ENCODE peak calls at places on chromosomes 1 and 21, in ten cellular contexts. One of them, this sample, is unnamed.

GRCh38 chr1:225921734-225922709 is 2.0 kb downstream of the PYCR2 start:
- DNase-seq in ELR: no peak
- DNase-seq in NCI-H1092: no peak
- DNase-seq in foreskin fibroblast: no peak
- DNase-seq in LHCN-M2: no peak
- DNase-seq in hypothalamus: no peak
- DNase-seq in AG09319: no peak
- DNase-seq in CMK: no peak
- DNase-seq in anterior cingulate cortex: no peak
- DNase-seq in stimulated activated CD4-positive, alpha-beta T cell treated with anti-CD3 and anti-CD28 coated beads, TNF-alpha, amount 100 ng/mL, for 1 hour: no peak
- DNase-seq in this sample: no peak

GRCh38 chr1:47508900-47509488 is 71.2 kb downstream of the FOXD2 start:
- DNase-seq in anterior cingulate cortex: no peak
- DNase-seq in stimulated activated CD4-positive, alpha-beta T cell treated with anti-CD3 and anti-CD28 coated beads, TNF-alpha, amount 100 ng/mL, for 1 hour: no peak
- DNase-seq in CMK: no peak
- DNase-seq in foreskin fibroblast: peak; percentile 59
- DNase-seq in hypothalamus: no peak
- DNase-seq in AG09319: no peak
- DNase-seq in ELR: no peak
- DNase-seq in LHCN-M2: no peak
- DNase-seq in NCI-H1092: no peak
- DNase-seq in this sample: no peak

GRCh38 chr1:212782422-212783154 is 9.0 kb downstream of the NSL1 start:
- DNase-seq in AG09319: no peak
- DNase-seq in stimulated activated CD4-positive, alpha-beta T cell treated with anti-CD3 and anti-CD28 coated beads, TNF-alpha, amount 100 ng/mL, for 1 hour: no peak
- DNase-seq in hypothalamus: no peak
- DNase-seq in ELR: peak; percentile 62
- DNase-seq in anterior cingulate cortex: no peak
- DNase-seq in CMK: no peak
- DNase-seq in LHCN-M2: peak; percentile 45
- DNase-seq in foreskin fibroblast: peak; percentile 75
- DNase-seq in NCI-H1092: no peak
- DNase-seq in this sample: no peak

GRCh38 chr1:66371233-66372005 is 162.5 kb upstream of the SGIP1 start:
- DNase-seq in NCI-H1092: no peak
- DNase-seq in LHCN-M2: peak; percentile 40
- DNase-seq in foreskin fibroblast: peak; percentile 83
- DNase-seq in ELR: peak; percentile 89
- DNase-seq in hypothalamus: no peak
- DNase-seq in AG09319: no peak
- DNase-seq in CMK: no peak
- DNase-seq in anterior cingulate cortex: no peak
- DNase-seq in stimulated activated CD4-positive, alpha-beta T cell treated with anti-CD3 and anti-CD28 coated beads, TNF-alpha, amount 100 ng/mL, for 1 hour: no peak
- DNase-seq in this sample: no peak

GRCh38 chr21:15063821-15064575 is 802 bp downstream of the NRIP1 start:
- DNase-seq in AG09319: no peak
- DNase-seq in stimulated activated CD4-positive, alpha-beta T cell treated with anti-CD3 and anti-CD28 coated beads, TNF-alpha, amount 100 ng/mL, for 1 hour: no peak
- DNase-seq in CMK: no peak
- DNase-seq in ELR: peak; percentile 49
- DNase-seq in NCI-H1092: no peak
- DNase-seq in foreskin fibroblast: peak; percentile 79
- DNase-seq in hypothalamus: peak; percentile 36
- DNase-seq in LHCN-M2: peak; percentile 50
- DNase-seq in anterior cingulate cortex: no peak
- DNase-seq in this sample: no peak

GRCh38 chr1:247409869-247410544 is 6.0 kb upstream of the NLRP3 start:
- DNase-seq in LHCN-M2: no peak
- DNase-seq in ELR: peak; percentile 6
- DNase-seq in CMK: no peak
- DNase-seq in NCI-H1092: no peak
- DNase-seq in foreskin fibroblast: no peak
- DNase-seq in hypothalamus: no peak
- DNase-seq in AG09319: no peak
- DNase-seq in stimulated activated CD4-positive, alpha-beta T cell treated with anti-CD3 and anti-CD28 coated beads, TNF-alpha, amount 100 ng/mL, for 1 hour: no peak
- DNase-seq in anterior cingulate cortex: no peak
- DNase-seq in this sample: no peak

GRCh38 chr21:25298512-25299491 is 308.5 kb downstream of the MRPL39 start:
- DNase-seq in NCI-H1092: no peak
- DNase-seq in CMK: no peak
- DNase-seq in hypothalamus: no peak
- DNase-seq in stimulated activated CD4-positive, alpha-beta T cell treated with anti-CD3 and anti-CD28 coated beads, TNF-alpha, amount 100 ng/mL, for 1 hour: no peak
- DNase-seq in ELR: no peak
- DNase-seq in anterior cingulate cortex: no peak
- DNase-seq in foreskin fibroblast: no peak
- DNase-seq in LHCN-M2: peak; percentile 60
- DNase-seq in AG09319: no peak
- DNase-seq in this sample: no peak

GRCh38 chr1:21764615-21765423 is 18.1 kb downstream of the USP48 start:
- DNase-seq in ELR: peak; percentile 92
- DNase-seq in CMK: no peak
- DNase-seq in anterior cingulate cortex: no peak
- DNase-seq in AG09319: peak; percentile 85
- DNase-seq in hypothalamus: no peak
- DNase-seq in LHCN-M2: peak; percentile 94
- DNase-seq in stimulated activated CD4-positive, alpha-beta T cell treated with anti-CD3 and anti-CD28 coated beads, TNF-alpha, amount 100 ng/mL, for 1 hour: no peak
- DNase-seq in NCI-H1092: no peak
- DNase-seq in foreskin fibroblast: peak; percentile 91
- DNase-seq in this sample: no peak

GRCh38 chr21:37281993-37282392 is 14.9 kb upstream of the VPS26C start:
- DNase-seq in anterior cingulate cortex: no peak
- DNase-seq in CMK: peak; percentile 31
- DNase-seq in LHCN-M2: no peak
- DNase-seq in AG09319: no peak
- DNase-seq in foreskin fibroblast: no peak
- DNase-seq in NCI-H1092: no peak
- DNase-seq in ELR: no peak
- DNase-seq in stimulated activated CD4-positive, alpha-beta T cell treated with anti-CD3 and anti-CD28 coated beads, TNF-alpha, amount 100 ng/mL, for 1 hour: no peak
- DNase-seq in hypothalamus: no peak
- DNase-seq in this sample: no peak

GRCh38 chr1:117512728-117513321 is 93.0 kb upstream of the TENT5C start:
- DNase-seq in NCI-H1092: no peak
- DNase-seq in CMK: no peak
- DNase-seq in LHCN-M2: peak; percentile 19
- DNase-seq in ELR: peak; percentile 48
- DNase-seq in foreskin fibroblast: peak; percentile 42
- DNase-seq in stimulated activated CD4-positive, alpha-beta T cell treated with anti-CD3 and anti-CD28 coated beads, TNF-alpha, amount 100 ng/mL, for 1 hour: no peak
- DNase-seq in hypothalamus: no peak
- DNase-seq in anterior cingulate cortex: no peak
- DNase-seq in AG09319: no peak
- DNase-seq in this sample: no peak

GRCh38 chr21:41361786-41362604 is at the start of gene MX2:
- DNase-seq in hypothalamus: no peak
- DNase-seq in CMK: peak; percentile 56
- DNase-seq in ELR: peak; percentile 76
- DNase-seq in NCI-H1092: no peak
- DNase-seq in anterior cingulate cortex: no peak
- DNase-seq in LHCN-M2: peak; percentile 54
- DNase-seq in foreskin fibroblast: peak; percentile 72
- DNase-seq in stimulated activated CD4-positive, alpha-beta T cell treated with anti-CD3 and anti-CD28 coated beads, TNF-alpha, amount 100 ng/mL, for 1 hour: peak; percentile 59
- DNase-seq in AG09319: peak; percentile 62
- DNase-seq in this sample: no peak

GRCh38 chr1:165828581-165829329 is 1.3 kb downstream of the UCK2 start:
- DNase-seq in foreskin fibroblast: peak; percentile 91
- DNase-seq in anterior cingulate cortex: peak; percentile 8
- DNase-seq in LHCN-M2: peak; percentile 85
- DNase-seq in ELR: peak; percentile 92
- DNase-seq in CMK: peak; percentile 63
- DNase-seq in stimulated activated CD4-positive, alpha-beta T cell treated with anti-CD3 and anti-CD28 coated beads, TNF-alpha, amount 100 ng/mL, for 1 hour: no peak
- DNase-seq in AG09319: peak; percentile 60
- DNase-seq in NCI-H1092: peak; percentile 85
- DNase-seq in hypothalamus: peak; percentile 13
- DNase-seq in this sample: no peak

GRCh38 chr1:224761245-224761644 is 145.1 kb downstream of the CNIH3 start:
- DNase-seq in hypothalamus: no peak
- DNase-seq in CMK: no peak
- DNase-seq in foreskin fibroblast: no peak
- DNase-seq in AG09319: no peak
- DNase-seq in LHCN-M2: no peak
- DNase-seq in stimulated activated CD4-positive, alpha-beta T cell treated with anti-CD3 and anti-CD28 coated beads, TNF-alpha, amount 100 ng/mL, for 1 hour: no peak
- DNase-seq in NCI-H1092: no peak
- DNase-seq in ELR: no peak
- DNase-seq in anterior cingulate cortex: no peak
- DNase-seq in this sample: no peak

GRCh38 chr1:215405211-215405610 is 161.9 kb upstream of the KCTD3 start:
- DNase-seq in foreskin fibroblast: no peak
- DNase-seq in LHCN-M2: peak; percentile 67
- DNase-seq in AG09319: no peak
- DNase-seq in stimulated activated CD4-positive, alpha-beta T cell treated with anti-CD3 and anti-CD28 coated beads, TNF-alpha, amount 100 ng/mL, for 1 hour: no peak
- DNase-seq in hypothalamus: no peak
- DNase-seq in NCI-H1092: no peak
- DNase-seq in CMK: no peak
- DNase-seq in ELR: peak; percentile 71
- DNase-seq in anterior cingulate cortex: no peak
- DNase-seq in this sample: no peak

GRCh38 chr21:45015469-45015860 is 58.9 kb upstream of the ADARB1 start:
- DNase-seq in ELR: no peak
- DNase-seq in AG09319: no peak
- DNase-seq in LHCN-M2: no peak
- DNase-seq in foreskin fibroblast: no peak
- DNase-seq in CMK: no peak
- DNase-seq in NCI-H1092: no peak
- DNase-seq in stimulated activated CD4-positive, alpha-beta T cell treated with anti-CD3 and anti-CD28 coated beads, TNF-alpha, amount 100 ng/mL, for 1 hour: no peak
- DNase-seq in hypothalamus: no peak
- DNase-seq in anterior cingulate cortex: no peak
- DNase-seq in this sample: no peak

GRCh38 chr1:111192643-111193519 is 7.6 kb downstream of the DENND2D start:
- DNase-seq in ELR: peak; percentile 18
- DNase-seq in stimulated activated CD4-positive, alpha-beta T cell treated with anti-CD3 and anti-CD28 coated beads, TNF-alpha, amount 100 ng/mL, for 1 hour: no peak
- DNase-seq in AG09319: no peak
- DNase-seq in hypothalamus: no peak
- DNase-seq in NCI-H1092: no peak
- DNase-seq in foreskin fibroblast: peak; percentile 42
- DNase-seq in anterior cingulate cortex: no peak
- DNase-seq in LHCN-M2: no peak
- DNase-seq in CMK: no peak
- DNase-seq in this sample: no peak

GRCh38 chr21:38229260-38229877 is 27.4 kb upstream of the KCNJ15 start:
- DNase-seq in foreskin fibroblast: no peak
- DNase-seq in LHCN-M2: peak; percentile 47
- DNase-seq in stimulated activated CD4-positive, alpha-beta T cell treated with anti-CD3 and anti-CD28 coated beads, TNF-alpha, amount 100 ng/mL, for 1 hour: no peak
- DNase-seq in AG09319: no peak
- DNase-seq in NCI-H1092: no peak
- DNase-seq in hypothalamus: no peak
- DNase-seq in ELR: peak; percentile 13
- DNase-seq in CMK: no peak
- DNase-seq in anterior cingulate cortex: no peak
- DNase-seq in this sample: no peak

GRCh38 chr1:2319291-2319690 is 72.1 kb downstream of the MORN1 start:
- DNase-seq in AG09319: no peak
- DNase-seq in stimulated activated CD4-positive, alpha-beta T cell treated with anti-CD3 and anti-CD28 coated beads, TNF-alpha, amount 100 ng/mL, for 1 hour: no peak
- DNase-seq in hypothalamus: no peak
- DNase-seq in LHCN-M2: no peak
- DNase-seq in foreskin fibroblast: no peak
- DNase-seq in anterior cingulate cortex: no peak
- DNase-seq in CMK: no peak
- DNase-seq in ELR: no peak
- DNase-seq in NCI-H1092: no peak
- DNase-seq in this sample: no peak

GRCh38 chr1:155320661-155321576 is at the start of gene RUSC1:
- DNase-seq in ELR: peak; percentile 55
- DNase-seq in hypothalamus: peak; percentile 54
- DNase-seq in stimulated activated CD4-positive, alpha-beta T cell treated with anti-CD3 and anti-CD28 coated beads, TNF-alpha, amount 100 ng/mL, for 1 hour: no peak
- DNase-seq in NCI-H1092: no peak
- DNase-seq in LHCN-M2: peak; percentile 47
- DNase-seq in AG09319: no peak
- DNase-seq in CMK: no peak
- DNase-seq in foreskin fibroblast: peak; percentile 89
- DNase-seq in anterior cingulate cortex: peak; percentile 78
- DNase-seq in this sample: no peak

GRCh38 chr1:16172964-16173446 is 17.1 kb upstream of the EPHA2 start:
- DNase-seq in hypothalamus: no peak
- DNase-seq in ELR: peak; percentile 76
- DNase-seq in foreskin fibroblast: no peak
- DNase-seq in stimulated activated CD4-positive, alpha-beta T cell treated with anti-CD3 and anti-CD28 coated beads, TNF-alpha, amount 100 ng/mL, for 1 hour: no peak
- DNase-seq in AG09319: no peak
- DNase-seq in NCI-H1092: no peak
- DNase-seq in LHCN-M2: no peak
- DNase-seq in CMK: no peak
- DNase-seq in anterior cingulate cortex: no peak
- DNase-seq in this sample: no peak

GRCh38 chr1:4120557-4121292 is 220.7 kb upstream of the C1orf174 start:
- DNase-seq in LHCN-M2: no peak
- DNase-seq in hypothalamus: no peak
- DNase-seq in CMK: no peak
- DNase-seq in NCI-H1092: no peak
- DNase-seq in ELR: no peak
- DNase-seq in stimulated activated CD4-positive, alpha-beta T cell treated with anti-CD3 and anti-CD28 coated beads, TNF-alpha, amount 100 ng/mL, for 1 hour: no peak
- DNase-seq in AG09319: no peak
- DNase-seq in foreskin fibroblast: no peak
- DNase-seq in anterior cingulate cortex: no peak
- DNase-seq in this sample: no peak

GRCh38 chr21:45208627-45208951 is 79.1 kb downstream of the POFUT2 start:
- DNase-seq in ELR: peak; percentile 65
- DNase-seq in CMK: no peak
- DNase-seq in foreskin fibroblast: no peak
- DNase-seq in LHCN-M2: peak; percentile 23
- DNase-seq in stimulated activated CD4-positive, alpha-beta T cell treated with anti-CD3 and anti-CD28 coated beads, TNF-alpha, amount 100 ng/mL, for 1 hour: no peak
- DNase-seq in anterior cingulate cortex: no peak
- DNase-seq in NCI-H1092: no peak
- DNase-seq in AG09319: no peak
- DNase-seq in hypothalamus: no peak
- DNase-seq in this sample: no peak

GRCh38 chr1:220962031-220962751 is 82.9 kb downstream of the HLX start:
- DNase-seq in NCI-H1092: no peak
- DNase-seq in foreskin fibroblast: peak; percentile 96
- DNase-seq in hypothalamus: no peak
- DNase-seq in stimulated activated CD4-positive, alpha-beta T cell treated with anti-CD3 and anti-CD28 coated beads, TNF-alpha, amount 100 ng/mL, for 1 hour: no peak
- DNase-seq in ELR: peak; percentile 92
- DNase-seq in CMK: no peak
- DNase-seq in LHCN-M2: peak; percentile 94
- DNase-seq in AG09319: peak; percentile 86
- DNase-seq in anterior cingulate cortex: no peak
- DNase-seq in this sample: no peak

GRCh38 chr1:109247401-109248365 is 1.7 kb upstream of the CELSR2 start:
- DNase-seq in ELR: no peak
- DNase-seq in CMK: no peak
- DNase-seq in anterior cingulate cortex: no peak
- DNase-seq in AG09319: no peak
- DNase-seq in foreskin fibroblast: no peak
- DNase-seq in hypothalamus: no peak
- DNase-seq in NCI-H1092: no peak
- DNase-seq in LHCN-M2: no peak
- DNase-seq in stimulated activated CD4-positive, alpha-beta T cell treated with anti-CD3 and anti-CD28 coated beads, TNF-alpha, amount 100 ng/mL, for 1 hour: no peak
- DNase-seq in this sample: no peak

GRCh38 chr1:3133671-3134070 is 64.7 kb downstream of the PRDM16 start:
- DNase-seq in stimulated activated CD4-positive, alpha-beta T cell treated with anti-CD3 and anti-CD28 coated beads, TNF-alpha, amount 100 ng/mL, for 1 hour: no peak
- DNase-seq in foreskin fibroblast: no peak
- DNase-seq in AG09319: no peak
- DNase-seq in CMK: no peak
- DNase-seq in NCI-H1092: peak; percentile 28
- DNase-seq in ELR: no peak
- DNase-seq in LHCN-M2: no peak
- DNase-seq in hypothalamus: no peak
- DNase-seq in anterior cingulate cortex: no peak
- DNase-seq in this sample: no peak

GRCh38 chr1:173330149-173330951 is 123.2 kb upstream of the TNFSF4 start:
- DNase-seq in LHCN-M2: peak; percentile 78
- DNase-seq in hypothalamus: no peak
- DNase-seq in stimulated activated CD4-positive, alpha-beta T cell treated with anti-CD3 and anti-CD28 coated beads, TNF-alpha, amount 100 ng/mL, for 1 hour: no peak
- DNase-seq in anterior cingulate cortex: no peak
- DNase-seq in ELR: peak; percentile 85
- DNase-seq in NCI-H1092: no peak
- DNase-seq in CMK: no peak
- DNase-seq in AG09319: peak; percentile 29
- DNase-seq in foreskin fibroblast: peak; percentile 83
- DNase-seq in this sample: no peak

GRCh38 chr1:65458730-65459396 is 38.4 kb downstream of the LEPR start:
- DNase-seq in hypothalamus: no peak
- DNase-seq in anterior cingulate cortex: no peak
- DNase-seq in foreskin fibroblast: no peak
- DNase-seq in LHCN-M2: peak; percentile 43
- DNase-seq in CMK: no peak
- DNase-seq in stimulated activated CD4-positive, alpha-beta T cell treated with anti-CD3 and anti-CD28 coated beads, TNF-alpha, amount 100 ng/mL, for 1 hour: no peak
- DNase-seq in AG09319: no peak
- DNase-seq in ELR: peak; percentile 18
- DNase-seq in NCI-H1092: no peak
- DNase-seq in this sample: no peak

GRCh38 chr1:44660176-44660575 is 14.1 kb downstream of the TMEM53 start:
- DNase-seq in stimulated activated CD4-positive, alpha-beta T cell treated with anti-CD3 and anti-CD28 coated beads, TNF-alpha, amount 100 ng/mL, for 1 hour: no peak
- DNase-seq in anterior cingulate cortex: peak; percentile 66
- DNase-seq in hypothalamus: peak; percentile 94
- DNase-seq in NCI-H1092: peak; percentile 79
- DNase-seq in CMK: no peak
- DNase-seq in ELR: no peak
- DNase-seq in AG09319: no peak
- DNase-seq in foreskin fibroblast: peak; percentile 67
- DNase-seq in LHCN-M2: peak; percentile 71
- DNase-seq in this sample: no peak

This sample was measured in smooth muscle cell of the brain vasculature.